ENCODE peak calls at places on chromosome 5, in eight cellular contexts. One of them, this sample, is unnamed.
A peak's percentile ranks its signal among the peaks of the same experiment; 100 is the strongest.

GRCh38 chr5:36657563-36657995 is 51.2 kb downstream of the SLC1A3 start:
- DNase-seq in mammary epithelial cell: peak; percentile 99
- DNase-seq in body of pancreas: peak; percentile 66
- DNase-seq in DND-41: no peak
- DNase-seq in left ventricle myocardium inferior: peak; percentile 34
- DNase-seq in bronchial epithelial cell: peak; percentile 100
- DNase-seq in ovary: peak; percentile 39
- DNase-seq in upper lobe of right lung: no peak
- DNase-seq in this sample: no peak

GRCh38 chr5:58156354-58156753 is 303.5 kb downstream of the PLK2 start:
- DNase-seq in ovary: no peak
- DNase-seq in DND-41: no peak
- DNase-seq in upper lobe of right lung: no peak
- DNase-seq in left ventricle myocardium inferior: no peak
- DNase-seq in bronchial epithelial cell: no peak
- DNase-seq in body of pancreas: no peak
- DNase-seq in mammary epithelial cell: no peak
- DNase-seq in this sample: no peak

GRCh38 chr5:39214912-39215709 is 4.3 kb downstream of the FYB1 start:
- DNase-seq in body of pancreas: no peak
- DNase-seq in left ventricle myocardium inferior: no peak
- DNase-seq in ovary: no peak
- DNase-seq in upper lobe of right lung: no peak
- DNase-seq in bronchial epithelial cell: no peak
- DNase-seq in DND-41: peak; percentile 32
- DNase-seq in mammary epithelial cell: no peak
- DNase-seq in this sample: peak; percentile 70

GRCh38 chr5:133510634-133511262 is 101.6 kb downstream of the FSTL4 start:
- DNase-seq in body of pancreas: no peak
- DNase-seq in upper lobe of right lung: no peak
- DNase-seq in DND-41: no peak
- DNase-seq in ovary: no peak
- DNase-seq in bronchial epithelial cell: no peak
- DNase-seq in left ventricle myocardium inferior: no peak
- DNase-seq in mammary epithelial cell: no peak
- DNase-seq in this sample: no peak

GRCh38 chr5:39523821-39524220 is 99.0 kb upstream of the DAB2 start:
- DNase-seq in upper lobe of right lung: no peak
- DNase-seq in mammary epithelial cell: no peak
- DNase-seq in left ventricle myocardium inferior: no peak
- DNase-seq in body of pancreas: no peak
- DNase-seq in ovary: no peak
- DNase-seq in DND-41: no peak
- DNase-seq in bronchial epithelial cell: peak; percentile 27
- DNase-seq in this sample: no peak

GRCh38 chr5:31806566-31806965 is 167.6 kb downstream of the PDZD2 start:
- DNase-seq in DND-41: no peak
- DNase-seq in ovary: no peak
- DNase-seq in upper lobe of right lung: no peak
- DNase-seq in bronchial epithelial cell: no peak
- DNase-seq in mammary epithelial cell: no peak
- DNase-seq in left ventricle myocardium inferior: no peak
- DNase-seq in body of pancreas: no peak
- DNase-seq in this sample: no peak

GRCh38 chr5:173591300-173591622 is 25.2 kb downstream of the BOD1 start:
- DNase-seq in bronchial epithelial cell: no peak
- DNase-seq in left ventricle myocardium inferior: no peak
- DNase-seq in body of pancreas: no peak
- DNase-seq in mammary epithelial cell: no peak
- DNase-seq in upper lobe of right lung: no peak
- DNase-seq in ovary: no peak
- DNase-seq in DND-41: no peak
- DNase-seq in this sample: no peak

GRCh38 chr5:177430146-177430951 is 3.9 kb downstream of the GRK6 start:
- DNase-seq in ovary: no peak
- DNase-seq in upper lobe of right lung: peak; percentile 58
- DNase-seq in mammary epithelial cell: peak; percentile 47
- DNase-seq in body of pancreas: no peak
- DNase-seq in left ventricle myocardium inferior: no peak
- DNase-seq in DND-41: no peak
- DNase-seq in bronchial epithelial cell: peak; percentile 36
- DNase-seq in this sample: no peak

GRCh38 chr5:143977891-143978448 is 166.0 kb downstream of the HMHB1 start:
- DNase-seq in body of pancreas: no peak
- DNase-seq in DND-41: no peak
- DNase-seq in mammary epithelial cell: peak; percentile 86
- DNase-seq in ovary: no peak
- DNase-seq in bronchial epithelial cell: peak; percentile 97
- DNase-seq in left ventricle myocardium inferior: no peak
- DNase-seq in upper lobe of right lung: no peak
- DNase-seq in this sample: no peak

GRCh38 chr5:8906303-8906967 is 639.4 kb downstream of the SEMA5A start:
- DNase-seq in body of pancreas: no peak
- DNase-seq in upper lobe of right lung: no peak
- DNase-seq in DND-41: peak; percentile 83
- DNase-seq in mammary epithelial cell: peak; percentile 97
- DNase-seq in left ventricle myocardium inferior: no peak
- DNase-seq in ovary: no peak
- DNase-seq in bronchial epithelial cell: peak; percentile 71
- DNase-seq in this sample: no peak

GRCh38 chr5:433836-434235 is 9.1 kb upstream of the EXOC3 start:
- DNase-seq in mammary epithelial cell: no peak
- DNase-seq in ovary: no peak
- DNase-seq in body of pancreas: no peak
- DNase-seq in DND-41: no peak
- DNase-seq in bronchial epithelial cell: no peak
- DNase-seq in left ventricle myocardium inferior: no peak
- DNase-seq in upper lobe of right lung: no peak
- DNase-seq in this sample: no peak

GRCh38 chr5:160726721-160727120 is 125.3 kb downstream of the ATP10B start:
- DNase-seq in upper lobe of right lung: no peak
- DNase-seq in mammary epithelial cell: no peak
- DNase-seq in DND-41: no peak
- DNase-seq in body of pancreas: no peak
- DNase-seq in left ventricle myocardium inferior: no peak
- DNase-seq in bronchial epithelial cell: no peak
- DNase-seq in ovary: no peak
- DNase-seq in this sample: no peak

GRCh38 chr5:174056064-174056842 is 10.7 kb downstream of the NSG2 start:
- DNase-seq in bronchial epithelial cell: no peak
- DNase-seq in mammary epithelial cell: no peak
- DNase-seq in body of pancreas: peak; percentile 19
- DNase-seq in DND-41: no peak
- DNase-seq in upper lobe of right lung: no peak
- DNase-seq in ovary: no peak
- DNase-seq in left ventricle myocardium inferior: peak; percentile 57
- DNase-seq in this sample: no peak

GRCh38 chr5:83471405-83472212 is at the start of gene VCAN:
- DNase-seq in upper lobe of right lung: peak; percentile 63
- DNase-seq in ovary: no peak
- DNase-seq in mammary epithelial cell: peak; percentile 81
- DNase-seq in body of pancreas: peak; percentile 22
- DNase-seq in DND-41: no peak
- DNase-seq in bronchial epithelial cell: peak; percentile 75
- DNase-seq in left ventricle myocardium inferior: peak; percentile 65
- DNase-seq in this sample: no peak

GRCh38 chr5:179457612-179458011 is 92.7 kb upstream of the RUFY1 start:
- DNase-seq in mammary epithelial cell: no peak
- DNase-seq in upper lobe of right lung: peak; percentile 5
- DNase-seq in ovary: peak; percentile 51
- DNase-seq in left ventricle myocardium inferior: no peak
- DNase-seq in DND-41: no peak
- DNase-seq in bronchial epithelial cell: no peak
- DNase-seq in body of pancreas: no peak
- DNase-seq in this sample: no peak

GRCh38 chr5:95848701-95849100 is 26.2 kb upstream of the GLRX start:
- DNase-seq in bronchial epithelial cell: no peak
- DNase-seq in ovary: no peak
- DNase-seq in upper lobe of right lung: no peak
- DNase-seq in DND-41: no peak
- DNase-seq in mammary epithelial cell: no peak
- DNase-seq in left ventricle myocardium inferior: no peak
- DNase-seq in body of pancreas: no peak
- DNase-seq in this sample: no peak

GRCh38 chr5:17990168-17990567 is 355.9 kb downstream of the TAF11L14 start:
- DNase-seq in left ventricle myocardium inferior: no peak
- DNase-seq in DND-41: no peak
- DNase-seq in bronchial epithelial cell: no peak
- DNase-seq in mammary epithelial cell: no peak
- DNase-seq in ovary: no peak
- DNase-seq in body of pancreas: no peak
- DNase-seq in upper lobe of right lung: no peak
- DNase-seq in this sample: no peak

GRCh38 chr5:123087173-123088030 is 1.6 kb upstream of the PRDM6 start:
- DNase-seq in bronchial epithelial cell: no peak
- DNase-seq in upper lobe of right lung: no peak
- DNase-seq in body of pancreas: no peak
- DNase-seq in DND-41: no peak
- DNase-seq in mammary epithelial cell: no peak
- DNase-seq in ovary: no peak
- DNase-seq in left ventricle myocardium inferior: no peak
- DNase-seq in this sample: no peak

GRCh38 chr5:123088031-123088805 is 823 bp upstream of the PRDM6 start:
- DNase-seq in mammary epithelial cell: no peak
- DNase-seq in left ventricle myocardium inferior: no peak
- DNase-seq in body of pancreas: peak; percentile 36
- DNase-seq in ovary: no peak
- DNase-seq in bronchial epithelial cell: no peak
- DNase-seq in DND-41: no peak
- DNase-seq in upper lobe of right lung: no peak
- DNase-seq in this sample: no peak

GRCh38 chr5:123085638-123086286 is 3.3 kb upstream of the PRDM6 start:
- DNase-seq in DND-41: no peak
- DNase-seq in bronchial epithelial cell: no peak
- DNase-seq in mammary epithelial cell: no peak
- DNase-seq in upper lobe of right lung: no peak
- DNase-seq in ovary: no peak
- DNase-seq in left ventricle myocardium inferior: no peak
- DNase-seq in body of pancreas: no peak
- DNase-seq in this sample: no peak

GRCh38 chr5:123084730-123085605 is 4.1 kb upstream of the PRDM6 start:
- DNase-seq in bronchial epithelial cell: no peak
- DNase-seq in mammary epithelial cell: no peak
- DNase-seq in DND-41: no peak
- DNase-seq in body of pancreas: no peak
- DNase-seq in upper lobe of right lung: no peak
- DNase-seq in ovary: no peak
- DNase-seq in left ventricle myocardium inferior: no peak
- DNase-seq in this sample: no peak

GRCh38 chr5:123086376-123087055 is 2.5 kb upstream of the PRDM6 start:
- DNase-seq in DND-41: no peak
- DNase-seq in bronchial epithelial cell: no peak
- DNase-seq in upper lobe of right lung: no peak
- DNase-seq in mammary epithelial cell: no peak
- DNase-seq in ovary: no peak
- DNase-seq in left ventricle myocardium inferior: no peak
- DNase-seq in body of pancreas: no peak
- DNase-seq in this sample: no peak
- H3K4me3 ChIP-seq in DND-41: no peak overlapping the region
- H3K4me3 ChIP-seq in bronchial epithelial cell: no peak overlapping the region
- H3K4me3 ChIP-seq in upper lobe of right lung: no peak overlapping the region
- H3K4me3 ChIP-seq in mammary epithelial cell: no peak overlapping the region
- H3K4me3 ChIP-seq in ovary: no peak overlapping the region
- H3K4me3 ChIP-seq in left ventricle myocardium inferior: no peak overlapping the region
- H3K4me3 ChIP-seq in body of pancreas: no peak overlapping the region
- H3K4me3 ChIP-seq in this sample: no peak overlapping the region

DNA sequence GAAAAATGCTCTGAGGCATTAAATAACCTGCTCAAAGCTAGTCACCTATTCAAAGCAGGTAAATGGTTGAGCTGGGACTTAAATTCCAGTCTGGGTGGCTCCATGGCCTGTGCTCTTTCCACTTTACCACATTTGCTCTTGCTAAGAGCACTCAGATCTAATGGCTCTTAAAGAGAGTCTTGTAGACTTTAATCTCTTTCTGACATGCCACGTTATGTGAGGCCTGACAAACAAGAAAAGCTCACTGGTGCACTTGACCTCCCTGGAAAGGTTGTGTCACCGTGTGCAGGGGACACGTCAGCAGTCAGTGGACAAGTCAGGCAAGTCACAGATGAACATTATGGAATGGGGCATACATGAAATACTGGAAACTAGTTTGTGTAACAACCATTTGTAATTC is 129.9 kb upstream of the RPS23 start:
- DNase-seq in body of pancreas: no peak
- DNase-seq in mammary epithelial cell: no peak
- DNase-seq in DND-41: no peak
- DNase-seq in upper lobe of right lung: no peak
- DNase-seq in bronchial epithelial cell: no peak
- DNase-seq in ovary: no peak
- DNase-seq in left ventricle myocardium inferior: no peak
- DNase-seq in this sample: no peak
- H3K4me3 ChIP-seq in body of pancreas: no peak overlapping the region
- H3K4me3 ChIP-seq in mammary epithelial cell: no peak overlapping the region
- H3K4me3 ChIP-seq in DND-41: no peak overlapping the region
- H3K4me3 ChIP-seq in upper lobe of right lung: no peak overlapping the region
- H3K4me3 ChIP-seq in bronchial epithelial cell: no peak overlapping the region
- H3K4me3 ChIP-seq in ovary: no peak overlapping the region
- H3K4me3 ChIP-seq in left ventricle myocardium inferior: no peak overlapping the region
- H3K4me3 ChIP-seq in this sample: no peak overlapping the region

GRCh38 chr5:3595102-3595961 is at the start of gene IRX1:
- DNase-seq in bronchial epithelial cell: peak; percentile 8
- DNase-seq in left ventricle myocardium inferior: no peak
- DNase-seq in mammary epithelial cell: peak; percentile 73
- DNase-seq in upper lobe of right lung: peak; percentile 82
- DNase-seq in body of pancreas: no peak
- DNase-seq in ovary: no peak
- DNase-seq in DND-41: no peak
- DNase-seq in this sample: no peak
- H3K4me3 ChIP-seq in bronchial epithelial cell: peak within 1 kb of the TSS; percentile 46
- H3K4me3 ChIP-seq in left ventricle myocardium inferior: peak within 1 kb of the TSS; percentile 53
- H3K4me3 ChIP-seq in mammary epithelial cell: peak within 1 kb of the TSS; percentile 82
- H3K4me3 ChIP-seq in upper lobe of right lung: peak within 1 kb of the TSS; percentile 41
- H3K4me3 ChIP-seq in body of pancreas: no peak within 1 kb of the TSS
- H3K4me3 ChIP-seq in ovary: no peak within 1 kb of the TSS
- H3K4me3 ChIP-seq in DND-41: no peak within 1 kb of the TSS
- H3K4me3 ChIP-seq in this sample: no peak within 1 kb of the TSS

GRCh38 chr5:3195991-3196390 is 399.6 kb upstream of the IRX1 start:
- DNase-seq in upper lobe of right lung: no peak
- DNase-seq in ovary: no peak
- DNase-seq in mammary epithelial cell: no peak
- DNase-seq in DND-41: no peak
- DNase-seq in left ventricle myocardium inferior: no peak
- DNase-seq in body of pancreas: no peak
- DNase-seq in bronchial epithelial cell: no peak
- DNase-seq in this sample: no peak

GRCh38 chr5:3200356-3200755 is 395.3 kb upstream of the IRX1 start:
- DNase-seq in ovary: no peak
- DNase-seq in mammary epithelial cell: no peak
- DNase-seq in DND-41: no peak
- DNase-seq in bronchial epithelial cell: no peak
- DNase-seq in upper lobe of right lung: no peak
- DNase-seq in body of pancreas: no peak
- DNase-seq in left ventricle myocardium inferior: no peak
- DNase-seq in this sample: no peak

GRCh38 chr5:3197237-3197636 is 398.4 kb upstream of the IRX1 start:
- DNase-seq in mammary epithelial cell: no peak
- DNase-seq in bronchial epithelial cell: peak; percentile 41
- DNase-seq in body of pancreas: no peak
- DNase-seq in upper lobe of right lung: no peak
- DNase-seq in ovary: no peak
- DNase-seq in left ventricle myocardium inferior: no peak
- DNase-seq in DND-41: no peak
- DNase-seq in this sample: no peak

GRCh38 chr5:3199941-3200340 is 395.7 kb upstream of the IRX1 start:
- DNase-seq in left ventricle myocardium inferior: no peak
- DNase-seq in bronchial epithelial cell: no peak
- DNase-seq in ovary: no peak
- DNase-seq in body of pancreas: no peak
- DNase-seq in upper lobe of right lung: no peak
- DNase-seq in mammary epithelial cell: no peak
- DNase-seq in DND-41: no peak
- DNase-seq in this sample: no peak

GRCh38 chr5:3197699-3198098 is 397.9 kb upstream of the IRX1 start:
- DNase-seq in body of pancreas: no peak
- DNase-seq in DND-41: no peak
- DNase-seq in upper lobe of right lung: no peak
- DNase-seq in left ventricle myocardium inferior: no peak
- DNase-seq in ovary: no peak
- DNase-seq in bronchial epithelial cell: peak; percentile 1
- DNase-seq in mammary epithelial cell: no peak
- DNase-seq in this sample: no peak
- H3K4me3 ChIP-seq in body of pancreas: no peak overlapping the region
- H3K4me3 ChIP-seq in DND-41: no peak overlapping the region
- H3K4me3 ChIP-seq in upper lobe of right lung: no peak overlapping the region
- H3K4me3 ChIP-seq in left ventricle myocardium inferior: peak overlapping the region; percentile 31
- H3K4me3 ChIP-seq in ovary: no peak overlapping the region
- H3K4me3 ChIP-seq in bronchial epithelial cell: peak overlapping the region; percentile 6
- H3K4me3 ChIP-seq in mammary epithelial cell: no peak overlapping the region
- H3K4me3 ChIP-seq in this sample: no peak overlapping the region